ENCODE peak calls at places on chromosomes 3 and 15, in five cellular contexts. J is ovary, U is sigmoid colon, F is uterus, N is A673. A is an unnamed sample.

GRCh38 chr15:92954578-92954977 is 54.5 kb downstream of the CHD2 start:
- DNase-seq in J (no peak), U (no peak), F (no peak), N (peak; percentile 55), A (peak; percentile 64)

GRCh38 chr3:122219242-122219872 is 35.9 kb downstream of the CASR start:
- DNase-seq in J (no peak), U (no peak), F (no peak), N (no peak), A (no peak)

GRCh38 chr3:99012051-99012450 is 110.6 kb upstream of the DCBLD2 start:
- DNase-seq in J (no peak), U (no peak), F (no peak), N (no peak), A (peak; percentile 54)

GRCh38 chr15:49927462-49927861 is 191.6 kb downstream of the ATP8B4 start:
- DNase-seq in J (no peak), U (no peak), F (no peak), N (no peak), A (no peak)

GRCh38 chr15:43912208-43912607 is 85.4 kb downstream of the WDR76 start:
- DNase-seq in J (no peak), U (no peak), F (no peak), N (no peak), A (no peak)

GRCh38 chr3:190194506-190194905 is 73.8 kb upstream of the P3H2 start:
- DNase-seq in J (no peak), U (no peak), F (no peak), N (no peak), A (peak; percentile 64)

GRCh38 chr15:72173401-72173800 is 24.2 kb downstream of the GRAMD2A start:
- DNase-seq in J (no peak), U (no peak), F (no peak), N (no peak), A (no peak)

GRCh38 chr15:74133703-74134386 is 3.5 kb downstream of the ISLR2 start:
- DNase-seq in J (peak; percentile 27), U (no peak), F (no peak), N (no peak), A (no peak)

GRCh38 chr3:113747719-113748046 is 848 bp downstream of the ATP6V1A start:
- DNase-seq in J (no peak), U (no peak), F (no peak), N (no peak), A (no peak)
- H3K27ac ChIP-seq in J (no peak overlapping the region), U (peak overlapping the region; percentile 94), F (peak overlapping the region; percentile 99), N (peak overlapping the region; percentile 99), A (peak overlapping the region; percentile 98)

DNA sequence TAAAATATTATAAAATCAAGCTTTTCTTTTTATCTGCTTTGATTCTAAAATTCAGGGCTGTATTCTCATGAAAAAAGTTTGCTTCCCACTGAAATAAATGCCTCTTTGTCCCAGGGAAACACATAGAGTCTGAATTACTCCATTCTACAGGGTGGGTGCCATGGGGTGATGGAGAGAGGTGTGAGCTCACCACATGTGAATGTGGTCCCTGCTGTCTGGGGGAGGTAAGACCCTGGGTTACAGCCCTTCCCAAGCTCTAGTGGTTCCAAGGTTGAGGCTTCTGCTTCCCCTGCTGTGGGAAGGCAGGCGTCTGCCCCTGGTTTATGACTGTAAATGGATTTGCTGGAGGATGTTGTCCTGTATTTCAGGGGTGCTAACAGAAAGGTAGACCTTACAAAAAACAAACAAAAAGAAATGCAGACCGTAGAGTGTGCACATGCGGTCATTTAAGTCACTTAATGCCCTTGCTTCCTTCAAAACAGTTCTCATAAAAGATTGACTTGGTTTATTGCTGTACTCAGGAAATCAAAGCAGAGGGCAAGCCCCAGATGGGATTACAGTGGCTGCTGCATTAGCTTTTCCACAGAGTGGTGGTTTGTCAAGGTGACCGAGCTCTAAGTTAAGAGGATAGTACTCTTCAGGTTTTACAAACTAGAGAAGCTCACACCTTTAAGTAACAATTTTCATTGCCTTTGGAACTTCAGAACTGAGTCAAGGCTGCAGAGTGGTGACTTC is 49.2 kb downstream of the CTDSPL start:
- DNase-seq in J (no peak), U (no peak), F (no peak), N (no peak), A (no peak)
- H3K27ac ChIP-seq in J (no peak overlapping the region), U (peak overlapping the region; percentile 46), F (no peak overlapping the region), N (no peak overlapping the region), A (no peak overlapping the region)

DNA sequence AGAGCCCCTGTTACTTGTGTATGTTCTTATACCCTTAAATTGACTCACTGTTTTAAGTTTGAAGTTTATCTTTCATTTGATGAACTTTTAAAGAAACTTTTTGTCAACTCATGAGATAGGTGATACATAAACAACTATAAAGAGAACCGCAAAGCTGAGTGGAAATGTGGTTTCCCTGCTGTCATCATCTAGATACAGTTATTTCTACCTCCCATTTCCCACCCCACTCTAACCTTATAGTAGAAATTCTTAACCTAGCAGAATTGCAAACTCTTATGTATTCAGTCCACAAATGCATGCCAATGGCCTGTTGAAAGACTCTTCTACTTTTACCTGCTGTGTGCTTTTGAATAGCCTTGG is 2.7 kb downstream of the TIPARP start:
- DNase-seq in J (no peak), U (no peak), F (no peak), N (no peak), A (no peak)
- H3K27ac ChIP-seq in J (no peak overlapping the region), U (peak overlapping the region; percentile 96), F (peak overlapping the region; percentile 95), N (no peak overlapping the region), A (no peak overlapping the region)

GRCh38 chr3:152317184-152317583 is 48.5 kb downstream of the MBNL1 start:
- DNase-seq in J (no peak), U (no peak), F (no peak), N (peak; percentile 29), A (no peak)
- H3K27ac ChIP-seq in J (no peak overlapping the region), U (peak overlapping the region; percentile 74), F (peak overlapping the region; percentile 83), N (no peak overlapping the region), A (no peak overlapping the region)

A was measured in SJCRH30.